ENCODE peak calls at places on chromosomes 4 and X, in six cellular contexts. One of them, this sample, is unnamed.

GRCh38 chr4:47519239-47519883 is 34.3 kb downstream of the ATP10D start:
- DNase-seq in mesenchymal stem cell: no peak
- DNase-seq in H1: no peak
- DNase-seq in IMR-90: no peak
- DNase-seq in H9: no peak
- DNase-seq in neuronal stem cell: no peak
- DNase-seq in this sample: no peak

GRCh38 chrX:37686348-37686736 is 751 bp downstream of the XK start:
- DNase-seq in mesenchymal stem cell: no peak
- DNase-seq in H1: no peak
- DNase-seq in IMR-90: no peak
- DNase-seq in H9: no peak
- DNase-seq in neuronal stem cell: no peak
- DNase-seq in this sample: no peak

GRCh38 chrX:54786972-54787371 is 11.1 kb downstream of the ITIH6 start:
- DNase-seq in mesenchymal stem cell: no peak
- DNase-seq in H1: no peak
- DNase-seq in IMR-90: no peak
- DNase-seq in H9: peak; percentile 46
- DNase-seq in neuronal stem cell: no peak
- DNase-seq in this sample: peak; percentile 44

GRCh38 chr4:1044469-1045192 is 33.2 kb downstream of the FGFRL1 start:
- DNase-seq in mesenchymal stem cell: no peak
- DNase-seq in H1: no peak
- DNase-seq in IMR-90: no peak
- DNase-seq in H9: no peak
- DNase-seq in neuronal stem cell: no peak
- DNase-seq in this sample: no peak

GRCh38 chr4:113958766-113959540 is 20.5 kb downstream of the ARSJ start:
- DNase-seq in mesenchymal stem cell: peak; percentile 95
- DNase-seq in H1: no peak
- DNase-seq in IMR-90: peak; percentile 97
- DNase-seq in H9: no peak
- DNase-seq in neuronal stem cell: no peak
- DNase-seq in this sample: peak; percentile 45

GRCh38 chrX:118935352-118935751 is 39.1 kb upstream of the LONRF3 start:
- DNase-seq in mesenchymal stem cell: no peak
- DNase-seq in H1: no peak
- DNase-seq in IMR-90: no peak
- DNase-seq in H9: no peak
- DNase-seq in neuronal stem cell: no peak
- DNase-seq in this sample: no peak

GRCh38 chrX:24981030-24981429 is 34.7 kb downstream of the ARX start:
- DNase-seq in mesenchymal stem cell: no peak
- DNase-seq in H1: no peak
- DNase-seq in IMR-90: no peak
- DNase-seq in H9: no peak
- DNase-seq in neuronal stem cell: no peak
- DNase-seq in this sample: no peak

GRCh38 chr4:180028682-180029081 is 2214.5 kb upstream of the TENM3 start:
- DNase-seq in mesenchymal stem cell: peak; percentile 57
- DNase-seq in H1: peak; percentile 65
- DNase-seq in IMR-90: peak; percentile 55
- DNase-seq in H9: peak; percentile 63
- DNase-seq in neuronal stem cell: peak; percentile 38
- DNase-seq in this sample: peak; percentile 75

GRCh38 chr4:94763500-94763899 is 5.7 kb downstream of the BMPR1B start:
- DNase-seq in mesenchymal stem cell: no peak
- DNase-seq in H1: no peak
- DNase-seq in IMR-90: no peak
- DNase-seq in H9: no peak
- DNase-seq in neuronal stem cell: no peak
- DNase-seq in this sample: no peak

GRCh38 chr4:123398151-123398802 is 1.7 kb downstream of the SPRY1 start:
- DNase-seq in mesenchymal stem cell: peak; percentile 69
- DNase-seq in H1: peak; percentile 80
- DNase-seq in IMR-90: peak; percentile 62
- DNase-seq in H9: peak; percentile 65
- DNase-seq in neuronal stem cell: peak; percentile 54
- DNase-seq in this sample: peak; percentile 83

GRCh38 chr4:123399638-123400358 is 3.2 kb downstream of the SPRY1 start:
- DNase-seq in mesenchymal stem cell: peak; percentile 48
- DNase-seq in H1: no peak
- DNase-seq in IMR-90: no peak
- DNase-seq in H9: no peak
- DNase-seq in neuronal stem cell: no peak
- DNase-seq in this sample: peak; percentile 18

GRCh38 chr4:123397276-123398150 is 918 bp downstream of the SPRY1 start:
- DNase-seq in mesenchymal stem cell: peak; percentile 72
- DNase-seq in H1: peak; percentile 80
- DNase-seq in IMR-90: peak; percentile 36
- DNase-seq in H9: peak; percentile 79
- DNase-seq in neuronal stem cell: peak; percentile 71
- DNase-seq in this sample: peak; percentile 83

GRCh38 chr4:123396294-123397275 is at the start of gene SPRY1:
- DNase-seq in mesenchymal stem cell: peak; percentile 95
- DNase-seq in H1: peak; percentile 85
- DNase-seq in IMR-90: peak; percentile 88
- DNase-seq in H9: peak; percentile 93
- DNase-seq in neuronal stem cell: peak; percentile 85
- DNase-seq in this sample: peak; percentile 98

DNA sequence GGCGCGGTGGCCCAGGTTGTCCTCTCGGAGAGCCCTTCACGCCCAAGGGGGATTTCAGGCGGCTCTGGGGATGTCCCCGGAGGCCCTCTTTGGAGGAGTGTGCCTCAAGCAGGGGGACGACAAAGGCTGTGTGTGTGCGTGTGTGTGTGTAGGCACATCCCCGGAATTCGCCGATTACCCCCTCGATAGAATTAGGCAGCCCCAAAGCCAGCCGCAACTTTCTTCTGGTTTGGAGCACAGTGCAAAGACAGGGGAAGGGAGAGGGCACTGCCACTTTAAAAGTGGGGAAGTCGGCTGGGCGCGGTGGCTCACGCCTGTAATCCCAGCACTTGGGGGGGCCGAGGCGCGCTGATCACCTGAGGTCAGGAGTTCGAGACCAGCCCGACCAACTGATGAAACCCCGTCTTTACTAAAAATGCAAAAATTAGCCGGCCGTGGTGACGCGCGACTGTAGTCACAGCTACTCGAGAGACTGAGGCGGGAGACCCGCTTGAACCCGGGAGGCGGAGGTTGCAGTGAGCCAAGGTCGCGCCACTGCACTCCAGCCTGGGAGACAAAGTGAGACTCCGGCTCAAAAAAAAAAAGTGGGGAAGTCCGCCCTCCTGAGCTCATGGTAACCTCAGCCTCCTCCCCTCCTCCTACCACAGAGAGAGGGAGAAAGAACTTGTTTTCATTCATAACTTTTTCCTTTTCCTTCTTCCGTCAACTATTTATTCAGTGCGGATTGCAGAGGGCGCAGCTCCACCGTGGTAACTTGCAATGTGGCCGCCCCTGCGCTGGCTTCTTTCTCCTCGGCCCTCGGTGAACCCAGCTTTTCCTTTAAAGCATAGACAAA is 2.4 kb downstream of the SPRY1 start:
- DNase-seq in mesenchymal stem cell: peak; percentile 87
- DNase-seq in H1: no peak
- DNase-seq in IMR-90: peak; percentile 73
- DNase-seq in H9: peak; percentile 45
- DNase-seq in neuronal stem cell: peak; percentile 48
- DNase-seq in this sample: peak; percentile 85
- H4K8ac ChIP-seq in mesenchymal stem cell: peak overlapping the region; percentile 91
- H4K8ac ChIP-seq in H1: peak overlapping the region; percentile 89
- H4K8ac ChIP-seq in IMR-90: peak overlapping the region; percentile 50
- H4K8ac ChIP-seq in H9: no peak overlapping the region
- H4K8ac ChIP-seq in neuronal stem cell: no peak overlapping the region
- H4K8ac ChIP-seq in this sample: no peak overlapping the region

GRCh38 chrX:63560601-63561218 is 209.6 kb upstream of the SPIN4 start:
- DNase-seq in mesenchymal stem cell: peak; percentile 82
- DNase-seq in H1: peak; percentile 55
- DNase-seq in IMR-90: peak; percentile 74
- DNase-seq in H9: peak; percentile 84
- DNase-seq in neuronal stem cell: peak; percentile 53
- DNase-seq in this sample: peak; percentile 95
- H4K8ac ChIP-seq in mesenchymal stem cell: peak overlapping the region; percentile 82
- H4K8ac ChIP-seq in H1: peak overlapping the region; percentile 45
- H4K8ac ChIP-seq in IMR-90: peak overlapping the region; percentile 90
- H4K8ac ChIP-seq in H9: no peak overlapping the region
- H4K8ac ChIP-seq in neuronal stem cell: no peak overlapping the region
- H4K8ac ChIP-seq in this sample: no peak overlapping the region

GRCh38 chr4:2261853-2262144 is at the start of gene MXD4:
- DNase-seq in mesenchymal stem cell: no peak
- DNase-seq in H1: no peak
- DNase-seq in IMR-90: no peak
- DNase-seq in H9: no peak
- DNase-seq in neuronal stem cell: no peak
- DNase-seq in this sample: no peak

GRCh38 chr4:2263701-2264321 is 1.9 kb upstream of the MXD4 start:
- DNase-seq in mesenchymal stem cell: no peak
- DNase-seq in H1: no peak
- DNase-seq in IMR-90: no peak
- DNase-seq in H9: no peak
- DNase-seq in neuronal stem cell: no peak
- DNase-seq in this sample: no peak

GRCh38 chr4:2261110-2261852 is 628 bp downstream of the MXD4 start:
- DNase-seq in mesenchymal stem cell: peak; percentile 47
- DNase-seq in H1: peak; percentile 78
- DNase-seq in IMR-90: peak; percentile 34
- DNase-seq in H9: no peak
- DNase-seq in neuronal stem cell: peak; percentile 30
- DNase-seq in this sample: peak; percentile 53

GRCh38 chr4:2262145-2262943 is 435 bp upstream of the MXD4 start:
- DNase-seq in mesenchymal stem cell: peak; percentile 100
- DNase-seq in H1: peak; percentile 98
- DNase-seq in IMR-90: peak; percentile 99
- DNase-seq in H9: peak; percentile 99
- DNase-seq in neuronal stem cell: peak; percentile 99
- DNase-seq in this sample: peak; percentile 100

DNA sequence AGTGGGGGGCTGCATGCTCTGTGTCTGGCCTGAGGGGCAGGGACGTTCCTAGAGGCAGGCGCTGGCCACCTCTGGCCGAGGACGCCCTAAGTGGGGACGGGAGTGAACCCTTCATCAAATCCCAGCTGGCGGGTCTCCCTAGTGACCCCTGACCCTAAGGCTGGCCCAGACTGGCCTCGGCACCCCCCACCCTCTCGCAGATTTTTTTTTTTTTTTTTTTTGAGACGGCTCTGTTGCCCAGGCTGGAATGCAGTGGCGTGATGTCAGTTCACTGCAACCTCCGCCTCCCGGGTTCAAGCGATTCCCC is 988 bp upstream of the MXD4 start:
- DNase-seq in mesenchymal stem cell: no peak
- DNase-seq in H1: no peak
- DNase-seq in IMR-90: no peak
- DNase-seq in H9: no peak
- DNase-seq in neuronal stem cell: no peak
- DNase-seq in this sample: no peak
- H4K8ac ChIP-seq in mesenchymal stem cell: peak overlapping the region; percentile 95
- H4K8ac ChIP-seq in H1: peak overlapping the region; percentile 85
- H4K8ac ChIP-seq in IMR-90: peak overlapping the region; percentile 38
- H4K8ac ChIP-seq in H9: no peak overlapping the region
- H4K8ac ChIP-seq in neuronal stem cell: peak overlapping the region; percentile 65
- H4K8ac ChIP-seq in this sample: no peak overlapping the region

GRCh38 chrX:51395807-51396728 is 63.4 kb downstream of the NUDT10 start:
- DNase-seq in mesenchymal stem cell: no peak
- DNase-seq in H1: peak; percentile 43
- DNase-seq in IMR-90: no peak
- DNase-seq in H9: peak; percentile 47
- DNase-seq in neuronal stem cell: peak; percentile 2
- DNase-seq in this sample: peak; percentile 52
- H4K8ac ChIP-seq in mesenchymal stem cell: no peak overlapping the region
- H4K8ac ChIP-seq in H1: no peak overlapping the region
- H4K8ac ChIP-seq in IMR-90: no peak overlapping the region
- H4K8ac ChIP-seq in H9: no peak overlapping the region
- H4K8ac ChIP-seq in neuronal stem cell: no peak overlapping the region
- H4K8ac ChIP-seq in this sample: no peak overlapping the region

DNA sequence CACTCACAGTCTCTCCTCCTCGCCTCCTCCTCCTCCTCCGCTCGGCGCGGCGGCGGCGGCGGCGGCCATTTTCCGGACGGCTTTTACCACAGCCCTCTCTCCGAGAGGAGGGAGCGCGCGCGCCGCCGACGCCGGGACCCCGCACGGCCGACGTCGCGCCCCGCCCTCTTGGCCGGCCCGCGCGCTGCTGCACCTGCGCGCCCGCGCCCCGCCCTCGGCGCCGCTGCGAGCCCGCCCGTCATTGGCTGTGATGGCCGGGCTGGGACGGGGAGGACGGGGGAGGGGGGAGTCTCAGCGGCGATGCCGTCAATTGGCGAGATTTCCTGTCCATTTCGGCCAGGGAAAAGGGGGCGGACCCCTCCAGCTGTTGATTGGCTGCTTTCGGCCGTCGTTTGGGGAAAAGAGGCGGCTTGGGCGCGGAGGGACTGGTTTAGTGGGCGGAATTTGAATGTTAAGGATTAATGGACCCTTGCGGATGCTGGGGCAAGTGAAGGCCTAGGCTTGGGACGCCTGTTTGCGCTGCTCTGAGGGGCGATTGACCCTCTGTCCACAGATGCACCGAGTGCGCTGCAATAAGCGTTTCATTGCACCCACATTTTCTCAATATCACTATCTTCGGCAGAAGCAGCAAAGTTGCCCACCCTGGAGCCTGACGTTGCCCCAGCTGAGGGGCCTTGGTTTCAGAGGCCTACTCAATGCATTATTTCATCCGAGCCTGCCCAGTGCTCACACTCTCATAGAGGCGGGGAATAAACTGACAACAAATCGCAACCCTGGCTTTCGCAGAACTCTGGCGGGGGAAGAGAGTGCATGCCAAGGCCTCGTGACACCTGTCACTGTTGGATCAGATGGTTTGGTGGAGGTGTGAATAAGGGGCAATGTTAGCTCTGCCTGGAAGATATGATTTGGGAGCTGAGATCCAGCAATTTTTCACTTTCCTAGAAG is at the start of gene MECP2:
- DNase-seq in mesenchymal stem cell: peak; percentile 91
- DNase-seq in H1: peak; percentile 87
- DNase-seq in IMR-90: peak; percentile 88
- DNase-seq in H9: peak; percentile 94
- DNase-seq in neuronal stem cell: peak; percentile 89
- DNase-seq in this sample: peak; percentile 95
- H4K8ac ChIP-seq in mesenchymal stem cell: peak within 1 kb of the TSS; percentile 64
- H4K8ac ChIP-seq in H1: peak within 1 kb of the TSS; percentile 68
- H4K8ac ChIP-seq in IMR-90: peak within 1 kb of the TSS; percentile 84
- H4K8ac ChIP-seq in H9: no peak within 1 kb of the TSS
- H4K8ac ChIP-seq in neuronal stem cell: no peak within 1 kb of the TSS
- H4K8ac ChIP-seq in this sample: peak within 1 kb of the TSS; percentile 76

GRCh38 chrX:129955682-129956081 is 26.8 kb upstream of the BCORL1 start:
- DNase-seq in mesenchymal stem cell: no peak
- DNase-seq in H1: no peak
- DNase-seq in IMR-90: no peak
- DNase-seq in H9: no peak
- DNase-seq in neuronal stem cell: no peak
- DNase-seq in this sample: no peak

GRCh38 chrX:129958814-129959492 is 23.5 kb upstream of the BCORL1 start:
- DNase-seq in mesenchymal stem cell: peak; percentile 67
- DNase-seq in H1: no peak
- DNase-seq in IMR-90: peak; percentile 24
- DNase-seq in H9: no peak
- DNase-seq in neuronal stem cell: no peak
- DNase-seq in this sample: no peak

GRCh38 chrX:129956765-129957164 is 25.7 kb upstream of the BCORL1 start:
- DNase-seq in mesenchymal stem cell: no peak
- DNase-seq in H1: no peak
- DNase-seq in IMR-90: no peak
- DNase-seq in H9: no peak
- DNase-seq in neuronal stem cell: no peak
- DNase-seq in this sample: no peak

GRCh38 chrX:129956145-129956544 is 26.3 kb upstream of the BCORL1 start:
- DNase-seq in mesenchymal stem cell: no peak
- DNase-seq in H1: no peak
- DNase-seq in IMR-90: no peak
- DNase-seq in H9: no peak
- DNase-seq in neuronal stem cell: no peak
- DNase-seq in this sample: no peak

GRCh38 chrX:129957241-129958099 is 25.0 kb upstream of the BCORL1 start:
- DNase-seq in mesenchymal stem cell: peak; percentile 35
- DNase-seq in H1: no peak
- DNase-seq in IMR-90: peak; percentile 16
- DNase-seq in H9: peak; percentile 80
- DNase-seq in neuronal stem cell: no peak
- DNase-seq in this sample: peak; percentile 90
- H4K8ac ChIP-seq in mesenchymal stem cell: peak overlapping the region; percentile 66
- H4K8ac ChIP-seq in H1: peak overlapping the region; percentile 35
- H4K8ac ChIP-seq in IMR-90: peak overlapping the region; percentile 80
- H4K8ac ChIP-seq in H9: no peak overlapping the region
- H4K8ac ChIP-seq in neuronal stem cell: no peak overlapping the region
- H4K8ac ChIP-seq in this sample: no peak overlapping the region

This sample was measured in mesendoderm.